ENCODE peak calls at places on chromosome 10, in seven cellular contexts. J, D, B, C, E, V and F are unnamed samples.

GRCh38 chr10:90276894-90277447 is 575.6 kb downstream of the KIF20B start:
- DNase-seq in J (no peak), D (no peak), B (no peak), C (no peak), E (no peak), V (no peak), F (no peak)

GRCh38 chr10:133131754-133132710 is 28.0 kb upstream of the KNDC1 start:
- DNase-seq in J (no peak), D (no peak), B (peak; percentile 42), C (no peak), E (peak; percentile 51), V (no peak), F (peak; percentile 20)

GRCh38 chr10:33421789-33422188 is 87.3 kb upstream of the NRP1 start:
- DNase-seq in J (peak; percentile 18), D (no peak), B (no peak), C (no peak), E (no peak), V (no peak), F (no peak)

GRCh38 chr10:35027567-35027966 is 62.6 kb downstream of the CUL2 start:
- DNase-seq in J (peak; percentile 63), D (no peak), B (no peak), C (no peak), E (no peak), V (no peak), F (no peak)

GRCh38 chr10:51010977-51011376 is 63.3 kb upstream of the PRKG1 start:
- DNase-seq in J (peak; percentile 46), D (no peak), B (no peak), C (no peak), E (no peak), V (peak; percentile 13), F (no peak)

GRCh38 chr10:104862-105565 is 30.2 kb upstream of the ZMYND11 start:
- DNase-seq in J (no peak), D (no peak), B (no peak), C (no peak), E (no peak), V (no peak), F (no peak)

GRCh38 chr10:34323197-34323596 is 491.9 kb downstream of the PARD3 start:
- DNase-seq in J (peak; percentile 67), D (no peak), B (no peak), C (no peak), E (no peak), V (no peak), F (no peak)

GRCh38 chr10:28375399-28376354 is 72.8 kb upstream of the MPP7 start:
- DNase-seq in J (no peak), D (no peak), B (peak; percentile 57), C (no peak), E (no peak), V (no peak), F (no peak)

GRCh38 chr10:46299531-46300366 is 13.0 kb downstream of the ANTXRL start:
- DNase-seq in J (no peak), D (peak; percentile 69), B (peak; percentile 27), C (no peak), E (no peak), V (no peak), F (no peak)

GRCh38 chr10:100037758-100038315 is 28.1 kb upstream of the DNMBP start:
- DNase-seq in J (no peak), D (no peak), B (no peak), C (no peak), E (no peak), V (no peak), F (no peak)

GRCh38 chr10:124005991-124006392 is 87.4 kb downstream of the CHST15 start:
- DNase-seq in J (no peak), D (no peak), B (peak; percentile 43), C (no peak), E (peak; percentile 32), V (no peak), F (peak; percentile 9)

GRCh38 chr10:23053036-23053435 is 42.3 kb upstream of the MSRB2 start:
- DNase-seq in J (no peak), D (no peak), B (no peak), C (no peak), E (no peak), V (no peak), F (no peak)

GRCh38 chr10:74063256-74063655 is 65.3 kb downstream of the VCL start:
- DNase-seq in J (no peak), D (no peak), B (no peak), C (no peak), E (no peak), V (no peak), F (no peak)

GRCh38 chr10:33327750-33328149 is 6.7 kb downstream of the NRP1 start:
- DNase-seq in J (peak; percentile 55), D (no peak), B (no peak), C (no peak), E (no peak), V (no peak), F (no peak)

GRCh38 chr10:122643931-122644534 is 55.6 kb downstream of the C10orf120 start:
- DNase-seq in J (no peak), D (no peak), B (no peak), C (no peak), E (peak; percentile 21), V (no peak), F (no peak)

GRCh38 chr10:74842301-74842700 is 15.9 kb downstream of the KAT6B start:
- DNase-seq in J (no peak), D (no peak), B (no peak), C (no peak), E (no peak), V (no peak), F (no peak)

GRCh38 chr10:97427571-97428179 is 1.7 kb downstream of the PGAM1 start:
- DNase-seq in J (peak; percentile 42), D (peak; percentile 73), B (no peak), C (no peak), E (no peak), V (no peak), F (peak; percentile 67)

GRCh38 chr10:119022846-119023552 is 6.5 kb upstream of the NANOS1 start:
- DNase-seq in J (no peak), D (peak; percentile 44), B (no peak), C (no peak), E (no peak), V (no peak), F (no peak)

GRCh38 chr10:121823993-121824463 is 103.8 kb downstream of the ATE1 start:
- DNase-seq in J (peak; percentile 54), D (no peak), B (no peak), C (peak; percentile 14), E (no peak), V (peak; percentile 25), F (no peak)

GRCh38 chr10:44180321-44181154 is 204.4 kb downstream of the CXCL12 start:
- DNase-seq in J (no peak), D (no peak), B (no peak), C (no peak), E (peak; percentile 74), V (no peak), F (no peak)

GRCh38 chr10:44995914-44996633 is 4.6 kb upstream of the ZNF22 start:
- DNase-seq in J (peak; percentile 99), D (peak; percentile 38), B (no peak), C (no peak), E (no peak), V (no peak), F (peak; percentile 71)

GRCh38 chr10:12088919-12089318 is 20.2 kb downstream of the DHTKD1 start:
- DNase-seq in J (no peak), D (no peak), B (no peak), C (no peak), E (no peak), V (no peak), F (no peak)

GRCh38 chr10:109282510-109282909 is 640.8 kb downstream of the XPNPEP1 start:
- DNase-seq in J (no peak), D (no peak), B (no peak), C (no peak), E (no peak), V (no peak), F (no peak)
- TF ChIP-seq POLR2AphosphoS5 in J (no peak), D (no peak), B (no peak), C (no peak), E (no peak), V (no peak), F (no peak)

GRCh38 chr10:86732771-86733170 is 23.6 kb upstream of the BMPR1A start:
- DNase-seq in J (no peak), D (no peak), B (no peak), C (no peak), E (no peak), V (no peak), F (no peak)

GRCh38 chr10:86734209-86734988 is 22.0 kb upstream of the BMPR1A start:
- DNase-seq in J (no peak), D (no peak), B (no peak), C (no peak), E (no peak), V (no peak), F (no peak)

GRCh38 chr10:86729677-86730076 is 26.7 kb upstream of the BMPR1A start:
- DNase-seq in J (no peak), D (no peak), B (no peak), C (no peak), E (no peak), V (no peak), F (no peak)

GRCh38 chr10:86730227-86730626 is 26.2 kb upstream of the BMPR1A start:
- DNase-seq in J (no peak), D (no peak), B (no peak), C (no peak), E (no peak), V (no peak), F (peak; percentile 76)

DNA sequence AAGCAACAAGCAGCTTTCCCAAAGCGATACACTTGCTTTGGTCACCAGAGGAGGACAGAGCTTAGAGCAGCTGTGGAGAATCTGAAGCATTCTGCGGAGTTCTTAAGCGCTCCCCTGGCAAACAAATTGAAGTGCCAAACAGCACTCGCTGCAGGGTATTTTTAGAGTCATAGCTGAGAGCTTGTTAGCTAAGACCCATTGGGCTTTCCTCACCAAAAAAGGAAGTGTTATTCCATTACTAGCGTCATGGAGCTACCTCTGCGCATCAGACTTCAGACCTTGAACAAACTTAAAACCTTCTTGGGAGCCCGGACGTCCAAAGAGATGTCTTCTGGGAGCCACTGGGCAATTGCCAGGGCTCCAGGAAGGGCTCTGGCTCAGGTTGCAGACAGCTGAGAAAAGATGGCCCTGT is 23.2 kb upstream of the BMPR1A start:
- DNase-seq in J (no peak), D (no peak), B (no peak), C (no peak), E (no peak), V (no peak), F (no peak)
- TF ChIP-seq POLR2AphosphoS5 in J (no peak), D (no peak), B (no peak), C (no peak), E (no peak), V (no peak), F (peak; percentile 29)

GRCh38 chr10:79350407-79351154 is 3.3 kb downstream of the PPIF start:
- DNase-seq in J (no peak), D (no peak), B (no peak), C (no peak), E (no peak), V (no peak), F (no peak)
- TF ChIP-seq POLR2AphosphoS5 in J (no peak), D (no peak), B (no peak), C (no peak), E (no peak), V (no peak), F (no peak)

DNA sequence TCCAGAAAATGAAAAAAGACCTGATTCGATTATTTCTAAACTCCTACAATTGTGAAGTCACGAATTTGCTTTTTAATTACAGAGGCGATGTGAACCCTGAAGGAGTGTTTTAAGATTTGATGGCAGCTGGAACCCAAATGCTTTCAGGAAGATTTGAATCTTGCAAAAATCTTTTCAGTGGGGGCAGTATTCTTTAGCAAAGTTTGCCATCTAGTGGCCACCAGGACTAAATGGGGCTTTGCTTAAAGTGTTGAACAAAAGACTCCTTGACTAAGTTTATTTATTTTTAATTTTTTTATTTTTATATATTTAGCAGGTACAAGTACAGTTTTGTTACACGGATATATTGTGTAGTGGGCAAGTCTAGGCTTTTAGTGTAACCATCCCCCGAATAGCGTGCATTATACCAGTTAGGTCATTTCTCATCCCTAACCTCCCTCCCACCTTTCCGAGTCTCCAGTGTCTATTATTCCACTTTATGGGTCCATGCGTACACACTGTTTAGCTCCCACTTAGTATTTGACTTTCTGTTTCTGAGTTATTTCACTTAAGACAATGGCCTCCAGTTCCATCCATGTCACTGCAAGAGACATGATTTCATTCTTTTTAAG is 98.8 kb downstream of the CACNB2 start:
- DNase-seq in J (peak; percentile 26), D (no peak), B (no peak), C (no peak), E (no peak), V (no peak), F (no peak)
- TF ChIP-seq POLR2AphosphoS5 in J (no peak), D (no peak), B (no peak), C (no peak), E (no peak), V (no peak), F (no peak)